ENCODE peak calls at places on chromosomes 4 and X, in nine cellular contexts. One of them, this sample, is unnamed.

GRCh38 chr4:185470503-185471195 is 884 bp downstream of the CCDC110 start:
- DNase-seq in dermis blood vessel endothelial cell: peak; percentile 42
- DNase-seq in activated naive CD8-positive, alpha-beta T cell treated with anti-CD3 and anti-CD28 coated beads, Interleukin-2, amount 50 U/mL, for 24 hours: peak; percentile 17
- DNase-seq in activated CD4-positive, alpha-beta T cell treated with anti-CD3 and anti-CD28 coated beads for 4 hours: no peak
- DNase-seq in astrocyte of the spinal cord: peak; percentile 20
- DNase-seq in CD8-positive, alpha-beta memory T cell: no peak
- DNase-seq in fibroblast of pulmonary artery: peak; percentile 34
- DNase-seq in iPS-NIHi11: no peak
- DNase-seq in progenitor cell of endocrine pancreas: peak; percentile 34
- DNase-seq in this sample: peak; percentile 83

GRCh38 chr4:151035321-151035720 is 20.2 kb upstream of the LRBA start:
- DNase-seq in astrocyte of the spinal cord: no peak
- DNase-seq in activated CD4-positive, alpha-beta T cell treated with anti-CD3 and anti-CD28 coated beads for 4 hours: no peak
- DNase-seq in CD8-positive, alpha-beta memory T cell: no peak
- DNase-seq in iPS-NIHi11: peak; percentile 49
- DNase-seq in progenitor cell of endocrine pancreas: no peak
- DNase-seq in fibroblast of pulmonary artery: no peak
- DNase-seq in dermis blood vessel endothelial cell: no peak
- DNase-seq in activated naive CD8-positive, alpha-beta T cell treated with anti-CD3 and anti-CD28 coated beads, Interleukin-2, amount 50 U/mL, for 24 hours: no peak
- DNase-seq in this sample: no peak

GRCh38 chr4:7557447-7557846 is 122.7 kb upstream of the PSAPL1 start:
- DNase-seq in dermis blood vessel endothelial cell: no peak
- DNase-seq in activated naive CD8-positive, alpha-beta T cell treated with anti-CD3 and anti-CD28 coated beads, Interleukin-2, amount 50 U/mL, for 24 hours: no peak
- DNase-seq in activated CD4-positive, alpha-beta T cell treated with anti-CD3 and anti-CD28 coated beads for 4 hours: no peak
- DNase-seq in progenitor cell of endocrine pancreas: no peak
- DNase-seq in CD8-positive, alpha-beta memory T cell: no peak
- DNase-seq in fibroblast of pulmonary artery: peak; percentile 20
- DNase-seq in astrocyte of the spinal cord: peak; percentile 61
- DNase-seq in iPS-NIHi11: no peak
- DNase-seq in this sample: no peak

GRCh38 chr4:105963461-105964400 is 68.5 kb downstream of the NPNT start:
- DNase-seq in CD8-positive, alpha-beta memory T cell: no peak
- DNase-seq in iPS-NIHi11: no peak
- DNase-seq in astrocyte of the spinal cord: no peak
- DNase-seq in activated CD4-positive, alpha-beta T cell treated with anti-CD3 and anti-CD28 coated beads for 4 hours: no peak
- DNase-seq in activated naive CD8-positive, alpha-beta T cell treated with anti-CD3 and anti-CD28 coated beads, Interleukin-2, amount 50 U/mL, for 24 hours: no peak
- DNase-seq in dermis blood vessel endothelial cell: no peak
- DNase-seq in progenitor cell of endocrine pancreas: no peak
- DNase-seq in fibroblast of pulmonary artery: no peak
- DNase-seq in this sample: no peak

GRCh38 chr4:101791189-101791572 is 651 bp downstream of the BANK1 start:
- DNase-seq in astrocyte of the spinal cord: no peak
- DNase-seq in CD8-positive, alpha-beta memory T cell: no peak
- DNase-seq in dermis blood vessel endothelial cell: no peak
- DNase-seq in progenitor cell of endocrine pancreas: no peak
- DNase-seq in iPS-NIHi11: peak; percentile 34
- DNase-seq in activated CD4-positive, alpha-beta T cell treated with anti-CD3 and anti-CD28 coated beads for 4 hours: no peak
- DNase-seq in activated naive CD8-positive, alpha-beta T cell treated with anti-CD3 and anti-CD28 coated beads, Interleukin-2, amount 50 U/mL, for 24 hours: peak; percentile 8
- DNase-seq in fibroblast of pulmonary artery: no peak
- DNase-seq in this sample: no peak

GRCh38 chr4:45668086-45668485 is 455.8 kb downstream of the GABRG1 start:
- DNase-seq in iPS-NIHi11: no peak
- DNase-seq in progenitor cell of endocrine pancreas: no peak
- DNase-seq in CD8-positive, alpha-beta memory T cell: no peak
- DNase-seq in activated CD4-positive, alpha-beta T cell treated with anti-CD3 and anti-CD28 coated beads for 4 hours: no peak
- DNase-seq in activated naive CD8-positive, alpha-beta T cell treated with anti-CD3 and anti-CD28 coated beads, Interleukin-2, amount 50 U/mL, for 24 hours: no peak
- DNase-seq in fibroblast of pulmonary artery: no peak
- DNase-seq in astrocyte of the spinal cord: no peak
- DNase-seq in dermis blood vessel endothelial cell: no peak
- DNase-seq in this sample: no peak

GRCh38 chr4:169619518-169619957 is 840 bp upstream of the CLCN3 start:
- DNase-seq in astrocyte of the spinal cord: peak; percentile 65
- DNase-seq in dermis blood vessel endothelial cell: peak; percentile 81
- DNase-seq in iPS-NIHi11: peak; percentile 43
- DNase-seq in activated CD4-positive, alpha-beta T cell treated with anti-CD3 and anti-CD28 coated beads for 4 hours: peak; percentile 42
- DNase-seq in fibroblast of pulmonary artery: peak; percentile 66
- DNase-seq in activated naive CD8-positive, alpha-beta T cell treated with anti-CD3 and anti-CD28 coated beads, Interleukin-2, amount 50 U/mL, for 24 hours: peak; percentile 33
- DNase-seq in progenitor cell of endocrine pancreas: peak; percentile 20
- DNase-seq in CD8-positive, alpha-beta memory T cell: peak; percentile 48
- DNase-seq in this sample: no peak

GRCh38 chr4:26762650-26763049 is 98.0 kb upstream of the STIM2 start:
- DNase-seq in astrocyte of the spinal cord: no peak
- DNase-seq in progenitor cell of endocrine pancreas: no peak
- DNase-seq in activated naive CD8-positive, alpha-beta T cell treated with anti-CD3 and anti-CD28 coated beads, Interleukin-2, amount 50 U/mL, for 24 hours: no peak
- DNase-seq in activated CD4-positive, alpha-beta T cell treated with anti-CD3 and anti-CD28 coated beads for 4 hours: no peak
- DNase-seq in CD8-positive, alpha-beta memory T cell: no peak
- DNase-seq in iPS-NIHi11: no peak
- DNase-seq in dermis blood vessel endothelial cell: peak; percentile 57
- DNase-seq in fibroblast of pulmonary artery: no peak
- DNase-seq in this sample: no peak

GRCh38 chr4:30429813-30430466 is 290.2 kb upstream of the PCDH7 start:
- DNase-seq in activated naive CD8-positive, alpha-beta T cell treated with anti-CD3 and anti-CD28 coated beads, Interleukin-2, amount 50 U/mL, for 24 hours: no peak
- DNase-seq in dermis blood vessel endothelial cell: no peak
- DNase-seq in progenitor cell of endocrine pancreas: no peak
- DNase-seq in iPS-NIHi11: no peak
- DNase-seq in astrocyte of the spinal cord: peak; percentile 89
- DNase-seq in fibroblast of pulmonary artery: peak; percentile 82
- DNase-seq in CD8-positive, alpha-beta memory T cell: no peak
- DNase-seq in activated CD4-positive, alpha-beta T cell treated with anti-CD3 and anti-CD28 coated beads for 4 hours: no peak
- DNase-seq in this sample: no peak

GRCh38 chr4:10715696-10716095 is 31.1 kb upstream of the CLNK start:
- DNase-seq in fibroblast of pulmonary artery: peak; percentile 20
- DNase-seq in astrocyte of the spinal cord: peak; percentile 77
- DNase-seq in iPS-NIHi11: no peak
- DNase-seq in dermis blood vessel endothelial cell: peak; percentile 56
- DNase-seq in progenitor cell of endocrine pancreas: no peak
- DNase-seq in CD8-positive, alpha-beta memory T cell: no peak
- DNase-seq in activated naive CD8-positive, alpha-beta T cell treated with anti-CD3 and anti-CD28 coated beads, Interleukin-2, amount 50 U/mL, for 24 hours: no peak
- DNase-seq in activated CD4-positive, alpha-beta T cell treated with anti-CD3 and anti-CD28 coated beads for 4 hours: no peak
- DNase-seq in this sample: no peak

GRCh38 chr4:73883306-73883705 is 14.1 kb downstream of the CXCL1 start:
- DNase-seq in iPS-NIHi11: no peak
- DNase-seq in fibroblast of pulmonary artery: peak; percentile 53
- DNase-seq in progenitor cell of endocrine pancreas: no peak
- DNase-seq in dermis blood vessel endothelial cell: peak; percentile 16
- DNase-seq in CD8-positive, alpha-beta memory T cell: no peak
- DNase-seq in activated naive CD8-positive, alpha-beta T cell treated with anti-CD3 and anti-CD28 coated beads, Interleukin-2, amount 50 U/mL, for 24 hours: no peak
- DNase-seq in astrocyte of the spinal cord: peak; percentile 89
- DNase-seq in activated CD4-positive, alpha-beta T cell treated with anti-CD3 and anti-CD28 coated beads for 4 hours: no peak
- DNase-seq in this sample: no peak

GRCh38 chr4:61648264-61648663 is 448.1 kb downstream of the ADGRL3 start:
- DNase-seq in progenitor cell of endocrine pancreas: no peak
- DNase-seq in astrocyte of the spinal cord: no peak
- DNase-seq in iPS-NIHi11: no peak
- DNase-seq in activated CD4-positive, alpha-beta T cell treated with anti-CD3 and anti-CD28 coated beads for 4 hours: no peak
- DNase-seq in CD8-positive, alpha-beta memory T cell: no peak
- DNase-seq in dermis blood vessel endothelial cell: no peak
- DNase-seq in fibroblast of pulmonary artery: no peak
- DNase-seq in activated naive CD8-positive, alpha-beta T cell treated with anti-CD3 and anti-CD28 coated beads, Interleukin-2, amount 50 U/mL, for 24 hours: no peak
- DNase-seq in this sample: no peak

GRCh38 chr4:1745165-1745564 is 23.8 kb downstream of the TACC3 start:
- DNase-seq in progenitor cell of endocrine pancreas: no peak
- DNase-seq in dermis blood vessel endothelial cell: no peak
- DNase-seq in iPS-NIHi11: no peak
- DNase-seq in CD8-positive, alpha-beta memory T cell: no peak
- DNase-seq in astrocyte of the spinal cord: no peak
- DNase-seq in activated CD4-positive, alpha-beta T cell treated with anti-CD3 and anti-CD28 coated beads for 4 hours: no peak
- DNase-seq in fibroblast of pulmonary artery: no peak
- DNase-seq in activated naive CD8-positive, alpha-beta T cell treated with anti-CD3 and anti-CD28 coated beads, Interleukin-2, amount 50 U/mL, for 24 hours: no peak
- DNase-seq in this sample: no peak

GRCh38 chr4:101126044-101126443 is 221.3 kb downstream of the PPP3CA start:
- DNase-seq in activated naive CD8-positive, alpha-beta T cell treated with anti-CD3 and anti-CD28 coated beads, Interleukin-2, amount 50 U/mL, for 24 hours: no peak
- DNase-seq in progenitor cell of endocrine pancreas: no peak
- DNase-seq in iPS-NIHi11: no peak
- DNase-seq in dermis blood vessel endothelial cell: peak; percentile 15
- DNase-seq in CD8-positive, alpha-beta memory T cell: no peak
- DNase-seq in astrocyte of the spinal cord: peak; percentile 67
- DNase-seq in activated CD4-positive, alpha-beta T cell treated with anti-CD3 and anti-CD28 coated beads for 4 hours: no peak
- DNase-seq in fibroblast of pulmonary artery: no peak
- DNase-seq in this sample: no peak

GRCh38 chrX:101619336-101619735 is 1.5 kb upstream of the ARMCX6 start:
- DNase-seq in dermis blood vessel endothelial cell: peak; percentile 26
- DNase-seq in activated CD4-positive, alpha-beta T cell treated with anti-CD3 and anti-CD28 coated beads for 4 hours: no peak
- DNase-seq in astrocyte of the spinal cord: peak; percentile 18
- DNase-seq in iPS-NIHi11: peak; percentile 19
- DNase-seq in fibroblast of pulmonary artery: no peak
- DNase-seq in CD8-positive, alpha-beta memory T cell: no peak
- DNase-seq in progenitor cell of endocrine pancreas: no peak
- DNase-seq in activated naive CD8-positive, alpha-beta T cell treated with anti-CD3 and anti-CD28 coated beads, Interleukin-2, amount 50 U/mL, for 24 hours: no peak
- DNase-seq in this sample: no peak

GRCh38 chr4:18850763-18851331 is 829.3 kb upstream of the LCORL start:
- DNase-seq in activated naive CD8-positive, alpha-beta T cell treated with anti-CD3 and anti-CD28 coated beads, Interleukin-2, amount 50 U/mL, for 24 hours: no peak
- DNase-seq in dermis blood vessel endothelial cell: no peak
- DNase-seq in progenitor cell of endocrine pancreas: no peak
- DNase-seq in astrocyte of the spinal cord: no peak
- DNase-seq in fibroblast of pulmonary artery: no peak
- DNase-seq in iPS-NIHi11: no peak
- DNase-seq in activated CD4-positive, alpha-beta T cell treated with anti-CD3 and anti-CD28 coated beads for 4 hours: no peak
- DNase-seq in CD8-positive, alpha-beta memory T cell: no peak
- DNase-seq in this sample: no peak

GRCh38 chr4:56049428-56050212 is 100.9 kb downstream of the CEP135 start:
- DNase-seq in CD8-positive, alpha-beta memory T cell: no peak
- DNase-seq in dermis blood vessel endothelial cell: peak; percentile 62
- DNase-seq in iPS-NIHi11: peak; percentile 61
- DNase-seq in activated naive CD8-positive, alpha-beta T cell treated with anti-CD3 and anti-CD28 coated beads, Interleukin-2, amount 50 U/mL, for 24 hours: peak; percentile 15
- DNase-seq in progenitor cell of endocrine pancreas: peak; percentile 44
- DNase-seq in astrocyte of the spinal cord: peak; percentile 35
- DNase-seq in activated CD4-positive, alpha-beta T cell treated with anti-CD3 and anti-CD28 coated beads for 4 hours: no peak
- DNase-seq in fibroblast of pulmonary artery: peak; percentile 46
- DNase-seq in this sample: peak; percentile 59

GRCh38 chrX:13201605-13202219 is 118.1 kb downstream of the ATXN3L start:
- DNase-seq in fibroblast of pulmonary artery: no peak
- DNase-seq in astrocyte of the spinal cord: no peak
- DNase-seq in dermis blood vessel endothelial cell: no peak
- DNase-seq in iPS-NIHi11: no peak
- DNase-seq in progenitor cell of endocrine pancreas: no peak
- DNase-seq in CD8-positive, alpha-beta memory T cell: no peak
- DNase-seq in activated naive CD8-positive, alpha-beta T cell treated with anti-CD3 and anti-CD28 coated beads, Interleukin-2, amount 50 U/mL, for 24 hours: no peak
- DNase-seq in activated CD4-positive, alpha-beta T cell treated with anti-CD3 and anti-CD28 coated beads for 4 hours: no peak
- DNase-seq in this sample: no peak